ENCODE peak calls at places on chromosomes 2 and 18, in seven cellular contexts. One of them, this sample, is unnamed.

GRCh38 chr2:118386636-118387302 is 298.5 kb downstream of the INSIG2 start:
- DNase-seq in GM12878: no peak
- DNase-seq in A549: peak; percentile 35
- DNase-seq in HepG2: no peak
- DNase-seq in HCT116: peak; percentile 6
- DNase-seq in K562: no peak
- DNase-seq in endothelial cell of umbilical vein: no peak
- DNase-seq in this sample: no peak

GRCh38 chr2:136238552-136239346 is 120.8 kb upstream of the CXCR4 start:
- DNase-seq in HCT116: no peak
- DNase-seq in HepG2: no peak
- DNase-seq in K562: no peak
- DNase-seq in A549: no peak
- DNase-seq in GM12878: peak; percentile 78
- DNase-seq in endothelial cell of umbilical vein: peak; percentile 89
- DNase-seq in this sample: peak; percentile 91

GRCh38 chr18:33710269-33710668 is 132.2 kb downstream of the ASXL3 start:
- DNase-seq in A549: no peak
- DNase-seq in K562: no peak
- DNase-seq in GM12878: no peak
- DNase-seq in endothelial cell of umbilical vein: no peak
- DNase-seq in HepG2: no peak
- DNase-seq in HCT116: no peak
- DNase-seq in this sample: no peak

GRCh38 chr2:160816916-160817315 is 323.3 kb upstream of the RBMS1 start:
- DNase-seq in A549: no peak
- DNase-seq in K562: no peak
- DNase-seq in HepG2: no peak
- DNase-seq in GM12878: no peak
- DNase-seq in endothelial cell of umbilical vein: no peak
- DNase-seq in HCT116: no peak
- DNase-seq in this sample: no peak

GRCh38 chr2:113175101-113175628 is 1.4 kb downstream of the PSD4 start:
- DNase-seq in K562: no peak
- DNase-seq in HepG2: no peak
- DNase-seq in endothelial cell of umbilical vein: no peak
- DNase-seq in HCT116: no peak
- DNase-seq in A549: no peak
- DNase-seq in GM12878: peak; percentile 87
- DNase-seq in this sample: peak; percentile 74

GRCh38 chr2:126775300-126775985 is 119.5 kb downstream of the GYPC start:
- DNase-seq in HCT116: no peak
- DNase-seq in K562: no peak
- DNase-seq in GM12878: no peak
- DNase-seq in HepG2: no peak
- DNase-seq in endothelial cell of umbilical vein: no peak
- DNase-seq in A549: no peak
- DNase-seq in this sample: no peak

GRCh38 chr2:237715459-237715947 is 83.1 kb upstream of the RBM44 start:
- DNase-seq in K562: no peak
- DNase-seq in GM12878: no peak
- DNase-seq in HepG2: peak; percentile 92
- DNase-seq in endothelial cell of umbilical vein: peak; percentile 77
- DNase-seq in A549: no peak
- DNase-seq in HCT116: no peak
- DNase-seq in this sample: no peak

GRCh38 chr2:98912957-98913915 is 22.8 kb downstream of the CRACDL start:
- DNase-seq in endothelial cell of umbilical vein: no peak
- DNase-seq in HCT116: no peak
- DNase-seq in HepG2: no peak
- DNase-seq in GM12878: no peak
- DNase-seq in K562: no peak
- DNase-seq in A549: no peak
- DNase-seq in this sample: no peak

GRCh38 chr2:68368657-68369339 is 3.7 kb downstream of the PLEK start:
- DNase-seq in HCT116: no peak
- DNase-seq in GM12878: no peak
- DNase-seq in K562: no peak
- DNase-seq in endothelial cell of umbilical vein: no peak
- DNase-seq in A549: peak; percentile 27
- DNase-seq in HepG2: no peak
- DNase-seq in this sample: peak; percentile 52

GRCh38 chr2:150663143-150663542 is 175.7 kb upstream of the RND3 start:
- DNase-seq in HCT116: peak; percentile 0
- DNase-seq in A549: no peak
- DNase-seq in K562: no peak
- DNase-seq in HepG2: no peak
- DNase-seq in GM12878: no peak
- DNase-seq in endothelial cell of umbilical vein: peak; percentile 33
- DNase-seq in this sample: no peak

DNA sequence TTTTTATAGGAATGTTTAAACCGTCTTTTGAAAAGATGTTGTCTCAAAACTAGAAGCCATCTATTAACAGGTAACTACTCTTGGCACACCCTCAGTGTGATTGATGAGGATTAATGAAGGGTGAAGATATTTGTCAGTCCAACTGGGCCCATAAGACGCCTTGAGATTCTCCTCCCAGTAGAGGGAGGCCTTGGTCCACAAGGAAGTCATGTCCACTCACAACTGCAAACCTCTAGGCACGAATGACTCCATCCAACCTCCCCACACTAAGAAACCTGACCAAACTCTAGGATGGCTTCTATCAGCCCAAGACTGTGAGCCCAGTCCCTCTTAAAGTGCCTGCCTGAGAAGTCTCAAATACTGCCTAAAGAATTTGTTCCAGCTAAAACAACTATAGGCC is 19.2 kb upstream of the GRP start:
- DNase-seq in K562: peak; percentile 1
- DNase-seq in GM12878: no peak
- DNase-seq in HepG2: no peak
- DNase-seq in A549: peak; percentile 9
- DNase-seq in HCT116: peak; percentile 7
- DNase-seq in endothelial cell of umbilical vein: no peak
- DNase-seq in this sample: peak; percentile 2
- TF ChIP-seq MAX in K562: no peak
- TF ChIP-seq MAX in GM12878: no peak
- TF ChIP-seq MAX in HepG2: no peak
- TF ChIP-seq MAX in A549: no peak
- TF ChIP-seq MAX in HCT116: no peak
- TF ChIP-seq MAX in endothelial cell of umbilical vein: no peak
- TF ChIP-seq MAX in this sample: no peak

GRCh38 chr18:23503967-23504352 is 649 bp downstream of the RMC1 start:
- DNase-seq in HepG2: no peak
- DNase-seq in A549: no peak
- DNase-seq in K562: no peak
- DNase-seq in HCT116: no peak
- DNase-seq in endothelial cell of umbilical vein: no peak
- DNase-seq in GM12878: no peak
- DNase-seq in this sample: no peak

GRCh38 chr18:23504720-23505119 is 1.4 kb downstream of the RMC1 start:
- DNase-seq in HCT116: no peak
- DNase-seq in A549: no peak
- DNase-seq in HepG2: no peak
- DNase-seq in K562: no peak
- DNase-seq in endothelial cell of umbilical vein: no peak
- DNase-seq in GM12878: peak; percentile 66
- DNase-seq in this sample: no peak

GRCh38 chr18:23501626-23502025 is 1.7 kb upstream of the RMC1 start:
- DNase-seq in endothelial cell of umbilical vein: no peak
- DNase-seq in K562: no peak
- DNase-seq in A549: no peak
- DNase-seq in HCT116: no peak
- DNase-seq in HepG2: no peak
- DNase-seq in GM12878: no peak
- DNase-seq in this sample: no peak

GRCh38 chr18:23502516-23503037 is 734 bp upstream of the RMC1 start:
- DNase-seq in K562: peak; percentile 30
- DNase-seq in GM12878: no peak
- DNase-seq in endothelial cell of umbilical vein: no peak
- DNase-seq in HCT116: no peak
- DNase-seq in HepG2: no peak
- DNase-seq in A549: no peak
- DNase-seq in this sample: no peak

GRCh38 chr18:23503038-23503966 is at the start of gene RMC1:
- DNase-seq in endothelial cell of umbilical vein: peak; percentile 92
- DNase-seq in HepG2: peak; percentile 80
- DNase-seq in GM12878: peak; percentile 66
- DNase-seq in A549: peak; percentile 92
- DNase-seq in K562: peak; percentile 98
- DNase-seq in HCT116: peak; percentile 81
- DNase-seq in this sample: peak; percentile 95
- TF ChIP-seq POLR2A in endothelial cell of umbilical vein: peak; percentile 88
- TF ChIP-seq POLR2A in HepG2: peak; percentile 93
- TF ChIP-seq POLR2A in GM12878: peak; percentile 93
- TF ChIP-seq POLR2A in A549: peak; percentile 73
- TF ChIP-seq POLR2A in K562: peak; percentile 97
- TF ChIP-seq POLR2A in HCT116: peak; percentile 76
- TF ChIP-seq POLR2A in this sample: peak; percentile 89

DNA sequence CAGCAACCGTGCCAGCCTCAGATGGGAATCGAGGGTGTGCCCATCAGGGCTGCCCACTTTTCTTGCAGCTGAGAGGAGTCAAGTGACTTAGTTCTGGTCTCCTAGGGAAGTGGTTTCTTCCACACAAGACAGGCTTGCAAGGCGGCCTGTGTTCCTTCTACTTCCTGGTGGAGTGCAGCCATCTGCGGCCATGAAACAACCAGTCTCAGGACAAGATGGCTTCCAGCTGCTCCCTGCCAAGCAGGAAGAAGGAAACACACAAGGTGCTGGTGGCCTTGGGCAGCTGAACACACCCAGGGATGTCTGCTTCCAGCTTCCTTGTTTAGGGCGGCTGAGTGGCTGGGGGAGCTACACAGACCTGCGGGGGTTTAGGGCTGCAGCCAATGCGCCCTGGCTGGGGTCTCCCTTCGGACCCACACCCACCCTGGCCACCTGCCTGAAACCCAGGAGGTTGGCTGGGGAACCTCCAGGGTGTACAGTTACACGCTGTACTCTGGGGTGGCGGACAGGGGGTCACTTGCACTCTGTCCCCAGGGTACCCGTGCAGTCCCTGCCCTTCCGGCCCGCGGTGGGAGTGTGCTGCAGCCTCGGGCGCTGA is 34.7 kb downstream of the PTPN18 start:
- DNase-seq in A549: no peak
- DNase-seq in HepG2: no peak
- DNase-seq in K562: no peak
- DNase-seq in endothelial cell of umbilical vein: no peak
- DNase-seq in GM12878: no peak
- DNase-seq in HCT116: no peak
- DNase-seq in this sample: peak; percentile 41
- TF ChIP-seq MAX in A549: no peak
- TF ChIP-seq MAX in HepG2: peak; percentile 16
- TF ChIP-seq MAX in K562: no peak
- TF ChIP-seq MAX in endothelial cell of umbilical vein: no peak
- TF ChIP-seq MAX in GM12878: no peak
- TF ChIP-seq MAX in HCT116: no peak
- TF ChIP-seq MAX in this sample: no peak

DNA sequence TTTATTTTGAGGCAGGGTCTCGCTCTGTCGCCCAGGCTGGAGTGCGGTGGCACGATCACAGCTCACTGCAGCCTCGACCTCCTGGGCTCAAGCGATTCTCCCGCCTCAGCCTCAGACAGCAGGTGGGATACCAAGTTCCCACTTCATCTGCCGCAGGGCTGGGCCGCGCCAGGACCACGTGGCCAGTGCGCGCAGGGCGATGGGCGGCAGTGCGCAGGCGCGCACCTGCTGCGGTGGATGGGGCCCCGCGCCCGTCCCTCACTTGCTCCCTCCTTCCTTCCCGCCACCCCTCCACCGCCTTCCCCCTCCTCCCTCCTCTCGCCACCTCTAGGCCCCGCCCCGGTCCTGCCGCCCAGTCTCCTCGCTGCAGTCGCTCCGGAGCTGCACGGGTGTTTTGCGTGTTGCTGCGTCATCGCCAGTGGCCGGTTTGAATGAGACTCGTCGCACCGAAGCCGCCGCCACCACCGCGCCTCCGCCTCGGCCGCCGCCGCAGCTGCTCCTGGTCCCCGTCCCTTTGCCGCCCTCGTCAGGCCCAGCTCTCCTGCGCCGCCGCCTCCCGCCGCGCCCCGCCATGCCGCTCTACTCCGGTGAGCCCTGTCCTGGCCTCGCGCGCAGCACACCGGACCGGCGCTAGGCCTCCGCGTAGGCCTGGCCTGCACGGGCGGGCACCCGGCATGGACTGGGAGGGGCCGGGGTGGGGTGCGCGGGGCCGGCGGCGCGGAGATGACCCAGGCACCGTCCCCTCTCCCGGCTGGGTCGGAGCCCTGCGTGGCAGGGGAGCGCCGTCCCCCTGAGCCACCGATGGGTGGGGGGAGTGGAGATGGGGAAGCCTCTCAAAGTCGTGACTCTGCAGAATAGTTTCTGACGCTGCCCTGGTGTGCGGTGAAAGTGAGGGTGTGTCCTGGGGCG is at the start of gene USP14:
- DNase-seq in K562: peak; percentile 100
- DNase-seq in HCT116: peak; percentile 78
- DNase-seq in HepG2: peak; percentile 94
- DNase-seq in endothelial cell of umbilical vein: peak; percentile 98
- DNase-seq in GM12878: peak; percentile 86
- DNase-seq in A549: peak; percentile 96
- DNase-seq in this sample: peak; percentile 98
- TF ChIP-seq POLR2A in K562: peak; percentile 90
- TF ChIP-seq POLR2A in HCT116: no peak
- TF ChIP-seq POLR2A in HepG2: peak; percentile 83
- TF ChIP-seq POLR2A in endothelial cell of umbilical vein: peak; percentile 54
- TF ChIP-seq POLR2A in GM12878: peak; percentile 98
- TF ChIP-seq POLR2A in A549: peak; percentile 44
- TF ChIP-seq POLR2A in this sample: no peak

GRCh38 chr18:47184419-47185050 is 8.4 kb upstream of the IER3IP1 start:
- DNase-seq in endothelial cell of umbilical vein: peak; percentile 10
- DNase-seq in GM12878: no peak
- DNase-seq in K562: peak; percentile 86
- DNase-seq in A549: peak; percentile 61
- DNase-seq in HCT116: peak; percentile 27
- DNase-seq in HepG2: peak; percentile 52
- DNase-seq in this sample: peak; percentile 56

GRCh38 chr18:47191956-47192355 is 15.8 kb upstream of the IER3IP1 start:
- DNase-seq in K562: no peak
- DNase-seq in endothelial cell of umbilical vein: peak; percentile 35
- DNase-seq in A549: peak; percentile 24
- DNase-seq in HepG2: peak; percentile 32
- DNase-seq in GM12878: no peak
- DNase-seq in HCT116: no peak
- DNase-seq in this sample: peak; percentile 7

DNA sequence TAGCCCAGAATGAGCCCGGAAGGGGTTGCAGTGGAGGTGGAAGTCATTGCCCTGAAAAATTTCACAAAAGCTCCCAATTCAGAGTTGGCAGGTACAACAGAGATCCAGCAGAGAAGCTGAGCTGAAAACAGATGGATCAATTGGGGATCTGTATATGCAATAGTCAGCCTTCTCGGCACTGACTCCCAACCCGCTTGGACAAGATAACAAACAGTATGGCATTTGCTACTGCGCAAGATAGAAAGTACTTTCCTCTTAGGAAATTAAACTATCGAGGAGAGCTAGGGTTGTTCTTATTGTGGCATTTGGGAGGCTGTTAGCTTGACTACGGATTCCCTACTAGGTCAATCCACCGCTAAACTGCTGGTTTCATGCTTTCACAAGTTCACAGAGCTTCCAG is 11.6 kb upstream of the IER3IP1 start:
- DNase-seq in GM12878: no peak
- DNase-seq in HCT116: no peak
- DNase-seq in HepG2: no peak
- DNase-seq in A549: no peak
- DNase-seq in endothelial cell of umbilical vein: no peak
- DNase-seq in K562: no peak
- DNase-seq in this sample: no peak
- TF ChIP-seq MAX in GM12878: no peak
- TF ChIP-seq MAX in HCT116: no peak
- TF ChIP-seq MAX in HepG2: no peak
- TF ChIP-seq MAX in A549: no peak
- TF ChIP-seq MAX in endothelial cell of umbilical vein: no peak
- TF ChIP-seq MAX in K562: no peak
- TF ChIP-seq MAX in this sample: no peak

GRCh38 chr18:74266161-74266560 is 25.6 kb downstream of the CYB5A start:
- DNase-seq in HepG2: peak; percentile 85
- DNase-seq in A549: peak; percentile 26
- DNase-seq in endothelial cell of umbilical vein: no peak
- DNase-seq in GM12878: no peak
- DNase-seq in HCT116: no peak
- DNase-seq in K562: no peak
- DNase-seq in this sample: no peak
- TF ChIP-seq POLR2A in HepG2: no peak
- TF ChIP-seq POLR2A in A549: no peak
- TF ChIP-seq POLR2A in endothelial cell of umbilical vein: no peak
- TF ChIP-seq POLR2A in GM12878: no peak
- TF ChIP-seq POLR2A in HCT116: no peak
- TF ChIP-seq POLR2A in K562: no peak
- TF ChIP-seq POLR2A in this sample: no peak

This sample was measured in NB4.